ENCODE peak calls at places on chromosome 10, in five cellular contexts. One of them, this sample, is unnamed.

GRCh38 chr10:26637521-26638275 is 59.8 kb upstream of the PDSS1 start:
- DNase-seq in HCT116: no peak
- DNase-seq in mammary epithelial cell: no peak
- DNase-seq in HFF-Myc: no peak
- DNase-seq in NCI-H460: no peak
- DNase-seq in this sample: no peak

GRCh38 chr10:51706225-51706624 is 6.8 kb upstream of the CSTF2T start:
- DNase-seq in HCT116: no peak
- DNase-seq in mammary epithelial cell: no peak
- DNase-seq in HFF-Myc: no peak
- DNase-seq in NCI-H460: no peak
- DNase-seq in this sample: no peak

GRCh38 chr10:101839421-101840063 is 4.1 kb downstream of the KCNIP2 start:
- DNase-seq in HCT116: peak
- DNase-seq in mammary epithelial cell: peak
- DNase-seq in HFF-Myc: no peak
- DNase-seq in NCI-H460: no peak
- DNase-seq in this sample: peak

GRCh38 chr10:79298403-79299244 is 48.6 kb upstream of the PPIF start:
- DNase-seq in HCT116: peak
- DNase-seq in mammary epithelial cell: peak
- DNase-seq in HFF-Myc: peak
- DNase-seq in NCI-H460: peak
- DNase-seq in this sample: peak

GRCh38 chr10:100776671-100777070 is 31.3 kb downstream of the PAX2 start:
- DNase-seq in HCT116: no peak
- DNase-seq in mammary epithelial cell: no peak
- DNase-seq in HFF-Myc: no peak
- DNase-seq in NCI-H460: no peak
- DNase-seq in this sample: no peak

GRCh38 chr10:26881600-26882331 is 21.0 kb upstream of the ABI1 start:
- DNase-seq in HCT116: peak
- DNase-seq in mammary epithelial cell: peak
- DNase-seq in HFF-Myc: peak
- DNase-seq in NCI-H460: peak
- DNase-seq in this sample: peak

GRCh38 chr10:8726087-8726486 is 671.6 kb downstream of the GATA3 start:
- DNase-seq in HCT116: no peak
- DNase-seq in mammary epithelial cell: no peak
- DNase-seq in HFF-Myc: no peak
- DNase-seq in NCI-H460: no peak
- DNase-seq in this sample: no peak

GRCh38 chr10:84140036-84140379 is 699 bp downstream of the GHITM start:
- DNase-seq in HCT116: no peak
- DNase-seq in mammary epithelial cell: no peak
- DNase-seq in HFF-Myc: no peak
- DNase-seq in NCI-H460: peak
- DNase-seq in this sample: no peak

GRCh38 chr10:62193479-62193878 is 75.2 kb downstream of the RTKN2 start:
- DNase-seq in HCT116: no peak
- DNase-seq in mammary epithelial cell: no peak
- DNase-seq in HFF-Myc: no peak
- DNase-seq in NCI-H460: no peak
- DNase-seq in this sample: no peak

GRCh38 chr10:58674260-58674659 is 161.6 kb downstream of the BICC1 start:
- DNase-seq in HCT116: no peak
- DNase-seq in mammary epithelial cell: no peak
- DNase-seq in HFF-Myc: no peak
- DNase-seq in NCI-H460: no peak
- DNase-seq in this sample: no peak

GRCh38 chr10:61452229-61452651 is 941 bp downstream of the TMEM26 start:
- DNase-seq in HCT116: no peak
- DNase-seq in mammary epithelial cell: no peak
- DNase-seq in HFF-Myc: no peak
- DNase-seq in NCI-H460: no peak
- DNase-seq in this sample: no peak

This sample was measured in NCI-H226.